ENCODE peak calls at places on chromosomes 6 and 20, in ten cellular contexts. M is HFFc6, W is dermis blood vessel endothelial cell, K is activated gamma-delta T cell treated with Interleukin-2 at 50 U/mL for 16 hours, A is fibroblast of pulmonary artery, U is GM23248, Q is NCI-H526, Z is GM23338, S is thoracic aorta, F is T-helper 2 cell. X is an unnamed sample.

GRCh38 chr20:17485017-17485416 is 46.2 kb downstream of the BFSP1 start:
- DNase-seq in M (no peak), W (no peak), K (no peak), A (no peak), U (no peak), Q (no peak), Z (no peak), S (no peak), F (no peak), X (no peak)

GRCh38 chr20:43691928-43692524 is 25.1 kb downstream of the MYBL2 start:
- DNase-seq in M (peak; percentile 25), W (peak; percentile 60), K (peak; percentile 28), A (peak; percentile 38), U (peak; percentile 60), Q (peak; percentile 76), Z (peak; percentile 74), S (no peak), F (peak; percentile 61), X (peak; percentile 12)

GRCh38 chr6:145887969-145888368 is 73.4 kb upstream of the FBXO30 start:
- DNase-seq in M (peak; percentile 20), W (peak; percentile 46), K (no peak), A (peak; percentile 45), U (peak; percentile 40), Q (peak; percentile 64), Z (peak; percentile 12), S (no peak), F (no peak), X (no peak)

GRCh38 chr6:10526156-10526555 is 5.0 kb downstream of the GCNT2 start:
- DNase-seq in M (no peak), W (peak; percentile 95), K (no peak), A (no peak), U (no peak), Q (no peak), Z (no peak), S (no peak), F (no peak), X (no peak)

GRCh38 chr6:1296079-1296478 is 15.8 kb upstream of the FOXQ1 start:
- DNase-seq in M (no peak), W (no peak), K (no peak), A (no peak), U (no peak), Q (no peak), Z (no peak), S (no peak), F (no peak), X (no peak)

GRCh38 chr6:51753635-51754034 is 333.8 kb downstream of the PKHD1 start:
- DNase-seq in M (no peak), W (no peak), K (no peak), A (no peak), U (no peak), Q (peak; percentile 37), Z (peak; percentile 73), S (no peak), F (peak; percentile 19), X (no peak)

GRCh38 chr6:72616406-72617015 is 5.4 kb upstream of the KCNQ5 start:
- DNase-seq in M (peak; percentile 42), W (peak; percentile 39), K (no peak), A (peak; percentile 77), U (peak; percentile 74), Q (peak; percentile 55), Z (peak; percentile 67), S (no peak), F (peak; percentile 51), X (peak; percentile 39)

GRCh38 chr6:133568970-133569889 is 319.7 kb upstream of the TCF21 start:
- DNase-seq in M (peak; percentile 82), W (peak; percentile 55), K (peak; percentile 34), A (peak; percentile 86), U (peak; percentile 98), Q (peak; percentile 58), Z (peak; percentile 77), S (no peak), F (peak; percentile 25), X (peak; percentile 88)

GRCh38 chr20:3559231-3559630 is 88.4 kb downstream of the ATRN start:
- DNase-seq in M (no peak), W (no peak), K (no peak), A (no peak), U (no peak), Q (no peak), Z (no peak), S (no peak), F (no peak), X (no peak)

X was measured in fibroblast of lung.